ENCODE peak calls at places on chromosomes 7 and 10, in ten cellular contexts. N is GM12878; M is A549; B is tibial nerve; U is cardiac muscle cell; Z is AG09309; J is CD8-positive, alpha-beta T cell; H is adrenal gland; R is B cell; S is nephron progenitor cell. X is an unnamed sample.
A peak's percentile ranks its signal among the peaks of the same experiment; 100 is the strongest.

GRCh38 chr10:100683545-100684127 is 61.7 kb upstream of the PAX2 start:
- DNase-seq in Z (no peak), S (no peak), M (no peak), N (no peak), B (no peak), J (no peak), R (no peak), U (no peak), H (no peak), X (no peak)

GRCh38 chr10:69757553-69758309 is 44.0 kb upstream of the COL13A1 start:
- DNase-seq in U (peak; percentile 79), B (peak; percentile 6), H (peak; percentile 45), Z (peak; percentile 50), M (no peak), N (no peak), S (no peak), J (no peak), R (no peak), X (peak; percentile 61)

GRCh38 chr7:10998984-10999757 is 25.5 kb downstream of the PHF14 start:
- DNase-seq in S (no peak), H (no peak), B (no peak), N (no peak), Z (no peak), R (no peak), U (no peak), M (no peak), J (no peak), X (no peak)

GRCh38 chr10:114403545-114404161 is 649 bp downstream of the AFAP1L2 start:
- DNase-seq in N (no peak), M (peak; percentile 67), Z (no peak), J (no peak), B (no peak), R (no peak), H (no peak), S (peak; percentile 56), U (no peak), X (no peak)

GRCh38 chr10:29535012-29535777 is 99.6 kb downstream of the SVIL start:
- DNase-seq in M (peak; percentile 84), H (peak; percentile 64), S (peak; percentile 52), U (peak; percentile 83), N (no peak), J (no peak), B (peak; percentile 54), R (no peak), Z (peak; percentile 65), X (peak; percentile 70)

GRCh38 chr7:30842542-30843451 is 68.9 kb upstream of the AQP1 start:
- DNase-seq in N (no peak), B (no peak), Z (no peak), R (no peak), S (no peak), J (no peak), M (no peak), H (no peak), U (peak; percentile 44), X (no peak)

GRCh38 chr7:134435161-134435920 is 23.6 kb downstream of the AKR1B1 start:
- DNase-seq in M (no peak), B (no peak), J (no peak), N (no peak), R (no peak), H (peak; percentile 56), Z (no peak), S (no peak), U (peak; percentile 37), X (no peak)

GRCh38 chr10:129005080-129005479 is 462.0 kb upstream of the MGMT start:
- DNase-seq in S (no peak), J (no peak), B (no peak), R (no peak), H (no peak), M (no peak), N (no peak), U (no peak), Z (no peak), X (no peak)

GRCh38 chr10:100186253-100186780 is 488 bp upstream of the ERLIN1 start:
- DNase-seq in N (peak; percentile 44), Z (no peak), J (no peak), M (peak; percentile 48), U (peak; percentile 73), B (peak; percentile 10), H (peak; percentile 56), S (peak; percentile 36), R (peak; percentile 14), X (no peak)

GRCh38 chr7:20329389-20330175 is 1.1 kb upstream of the ITGB8 start:
- DNase-seq in J (no peak), R (peak; percentile 35), U (peak; percentile 81), Z (no peak), N (peak; percentile 76), S (peak; percentile 60), B (peak; percentile 48), H (peak; percentile 68), M (peak; percentile 81), X (no peak)

GRCh38 chr10:56327117-56327516 is 33.9 kb downstream of the ZWINT start:
- DNase-seq in M (no peak), U (no peak), R (no peak), Z (no peak), B (no peak), H (no peak), S (no peak), J (no peak), N (no peak), X (no peak)

GRCh38 chr10:131205556-131205955 is 106.0 kb downstream of the TCERG1L start:
- DNase-seq in U (no peak), R (no peak), N (no peak), S (no peak), H (no peak), J (peak; percentile 19), Z (no peak), M (no peak), B (no peak), X (no peak)

GRCh38 chr10:35641430-35642015 is 573 bp downstream of the FZD8 start:
- DNase-seq in B (no peak), U (peak; percentile 50), N (no peak), S (peak; percentile 61), H (peak; percentile 25), J (no peak), R (peak; percentile 62), M (peak; percentile 27), Z (no peak), X (no peak)

GRCh38 chr7:100546868-100547800 is 8.1 kb downstream of the AGFG2 start:
- DNase-seq in N (no peak), H (no peak), M (no peak), U (no peak), Z (no peak), J (no peak), B (no peak), S (no peak), R (no peak), X (no peak)

GRCh38 chr10:125161570-125162139 is 1.3 kb upstream of the CTBP2 start:
- DNase-seq in J (no peak), B (no peak), U (no peak), S (peak; percentile 42), H (no peak), R (no peak), M (no peak), N (no peak), Z (no peak), X (no peak)

GRCh38 chr10:125162181-125162906 is 2.0 kb upstream of the CTBP2 start:
- DNase-seq in H (no peak), N (no peak), B (no peak), S (peak; percentile 62), J (no peak), Z (no peak), M (no peak), U (no peak), R (no peak), X (no peak)

GRCh38 chr10:125159932-125160855 is at the start of gene CTBP2:
- DNase-seq in J (no peak), H (peak; percentile 55), M (peak; percentile 56), S (peak; percentile 69), R (peak; percentile 68), U (peak; percentile 66), N (no peak), Z (no peak), B (peak; percentile 47), X (no peak)

GRCh38 chr10:125159486-125159931 is 854 bp downstream of the CTBP2 start:
- DNase-seq in N (no peak), R (peak; percentile 71), B (no peak), Z (no peak), H (peak; percentile 45), M (peak; percentile 31), J (no peak), S (peak; percentile 44), U (peak; percentile 23), X (no peak)

GRCh38 chr10:125160856-125161569 is 650 bp upstream of the CTBP2 start:
- DNase-seq in Z (no peak), M (peak; percentile 93), U (peak; percentile 89), B (peak; percentile 71), S (peak; percentile 82), J (no peak), R (peak; percentile 71), N (no peak), H (peak; percentile 88), X (peak; percentile 70)
- TF ChIP-seq CTCF in Z (peak; percentile 58), M (no peak), U (peak; percentile 40), B (peak; percentile 56), S (no peak), J (no peak), R (no peak), N (no peak), H (peak; percentile 53), X (no peak)

GRCh38 chr7:73612598-73613269 is 11.6 kb downstream of the MLXIPL start:
- DNase-seq in J (no peak), M (peak; percentile 97), H (peak; percentile 80), S (no peak), B (no peak), U (peak; percentile 48), N (no peak), Z (no peak), R (no peak), X (no peak)
- TF ChIP-seq CTCF in J (no peak), M (peak; percentile 77), H (no peak), S (no peak), B (no peak), U (peak; percentile 26), N (peak; percentile 10), Z (peak; percentile 23), R (no peak), X (no peak)

GRCh38 chr10:22301193-22301592 is 15.0 kb upstream of the COMMD3 start:
- DNase-seq in Z (no peak), M (no peak), B (no peak), S (no peak), J (no peak), R (no peak), U (no peak), H (no peak), N (no peak), X (no peak)
- TF ChIP-seq CTCF in Z (peak; percentile 14), M (no peak), B (no peak), S (no peak), J (no peak), R (no peak), U (no peak), H (no peak), N (no peak), X (no peak)

DNA sequence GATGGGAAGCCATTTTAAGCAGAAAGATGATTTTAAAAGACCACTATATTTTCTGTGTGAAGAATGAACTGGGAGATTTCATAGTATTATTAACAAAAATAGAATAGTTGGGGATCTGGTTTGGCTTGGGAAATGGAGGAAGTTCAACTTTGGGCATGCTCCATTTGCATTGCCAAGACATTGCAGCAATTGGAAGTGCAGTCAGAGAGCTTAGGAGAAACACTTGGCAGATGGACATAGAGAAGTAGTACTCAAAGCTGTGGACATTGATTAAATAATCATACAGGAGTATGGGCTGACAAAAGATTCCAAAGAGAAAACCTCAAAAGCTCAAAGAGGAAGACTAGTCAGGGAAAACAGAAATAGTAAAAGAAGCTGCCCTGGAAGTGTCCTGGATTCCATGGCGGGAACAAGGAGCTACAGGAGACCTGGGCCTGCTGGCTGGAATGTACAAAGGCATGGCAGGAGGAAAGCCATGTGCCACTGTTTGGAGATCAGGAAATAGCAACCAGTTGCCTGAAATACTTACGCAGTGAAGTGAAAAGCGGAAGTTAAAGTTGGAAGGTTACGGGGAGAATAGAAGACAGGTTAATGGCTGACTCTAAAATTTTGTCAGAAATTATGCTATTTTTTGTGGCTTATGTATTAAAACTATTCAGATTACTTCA is 93.6 kb upstream of the MXI1 start:
- DNase-seq in H (no peak), S (no peak), R (no peak), B (no peak), J (no peak), M (no peak), N (no peak), U (no peak), Z (no peak), X (peak; percentile 22)
- TF ChIP-seq CTCF in H (no peak), S (no peak), R (no peak), B (no peak), J (no peak), M (no peak), N (no peak), U (no peak), Z (no peak), X (peak; percentile 14)

X was measured in AG09319.